ENCODE peak calls at places on chromosomes 16 and 17, in nine cellular contexts. K, W, A, M, H, F, Z, X and Y are unnamed samples.

GRCh38 chr16:30335598-30336474 is 19.3 kb downstream of the CD2BP2 start:
- DNase-seq in H (peak; percentile 10), W (no peak), X (no peak), Z (no peak), A (no peak), K (peak; percentile 22), M (no peak), F (no peak), Y (peak; percentile 14)

GRCh38 chr16:57071840-57072541 is 20.4 kb upstream of the CPNE2 start:
- DNase-seq in H (peak; percentile 78), X (no peak), F (no peak), M (peak; percentile 60), K (no peak), A (peak; percentile 17), Z (peak; percentile 53), W (no peak), Y (peak; percentile 25)

GRCh38 chr17:55451203-55451641 is 29.6 kb upstream of the MMD start:
- DNase-seq in M (peak; percentile 60), X (no peak), Z (no peak), H (no peak), A (peak; percentile 83), K (no peak), W (no peak), F (no peak), Y (no peak)

GRCh38 chr16:59899940-59900339 is 1165.8 kb upstream of the GOT2 start:
- DNase-seq in H (no peak), F (no peak), W (no peak), M (no peak), K (no peak), X (no peak), A (no peak), Z (no peak), Y (no peak)

GRCh38 chr17:41486809-41487530 is 2.7 kb downstream of the KRT36 start:
- DNase-seq in K (peak; percentile 38), H (peak; percentile 41), W (no peak), F (no peak), A (no peak), Z (no peak), X (no peak), M (no peak), Y (no peak)

GRCh38 chr16:15518412-15519351 is 84.3 kb downstream of the BMERB1 start:
- DNase-seq in M (peak; percentile 18), A (no peak), K (no peak), F (no peak), Z (no peak), H (no peak), X (no peak), W (peak; percentile 27), Y (peak; percentile 38)

GRCh38 chr17:10177921-10178788 is 20.3 kb downstream of the GAS7 start:
- DNase-seq in W (no peak), A (no peak), M (peak; percentile 32), F (no peak), H (no peak), Z (no peak), K (no peak), X (peak; percentile 58), Y (no peak)

GRCh38 chr17:41529491-41529915 is 1.4 kb upstream of the KRT19 start:
- DNase-seq in A (no peak), H (no peak), K (no peak), W (no peak), Z (no peak), F (no peak), X (no peak), M (no peak), Y (no peak)

GRCh38 chr16:9929313-9929712 is 252.9 kb downstream of the GRIN2A start:
- DNase-seq in X (no peak), Z (no peak), W (no peak), A (no peak), H (peak; percentile 12), F (no peak), K (no peak), M (no peak), Y (no peak)

GRCh38 chr16:89556750-89557149 is 3.7 kb upstream of the RPL13 start:
- DNase-seq in A (no peak), F (no peak), M (no peak), Z (no peak), H (no peak), K (no peak), W (no peak), X (no peak), Y (no peak)

GRCh38 chr16:85656351-85657266 is 32.1 kb downstream of the GINS2 start:
- DNase-seq in F (no peak), H (no peak), W (no peak), Z (no peak), K (no peak), M (no peak), A (no peak), X (no peak), Y (no peak)

GRCh38 chr17:57294629-57295501 is 38.5 kb downstream of the MSI2 start:
- DNase-seq in M (peak; percentile 29), Z (no peak), X (no peak), F (no peak), H (no peak), A (no peak), W (no peak), K (no peak), Y (no peak)

GRCh38 chr16:14958970-14959369 is 15.9 kb upstream of the PDXDC1 start:
- DNase-seq in Z (peak; percentile 10), W (no peak), M (no peak), F (no peak), H (no peak), X (no peak), K (no peak), A (no peak), Y (no peak)

GRCh38 chr16:74627506-74628220 is 20.7 kb upstream of the GLG1 start:
- DNase-seq in A (no peak), K (peak; percentile 74), H (no peak), Z (no peak), M (no peak), F (no peak), W (no peak), X (no peak), Y (no peak)

DNA sequence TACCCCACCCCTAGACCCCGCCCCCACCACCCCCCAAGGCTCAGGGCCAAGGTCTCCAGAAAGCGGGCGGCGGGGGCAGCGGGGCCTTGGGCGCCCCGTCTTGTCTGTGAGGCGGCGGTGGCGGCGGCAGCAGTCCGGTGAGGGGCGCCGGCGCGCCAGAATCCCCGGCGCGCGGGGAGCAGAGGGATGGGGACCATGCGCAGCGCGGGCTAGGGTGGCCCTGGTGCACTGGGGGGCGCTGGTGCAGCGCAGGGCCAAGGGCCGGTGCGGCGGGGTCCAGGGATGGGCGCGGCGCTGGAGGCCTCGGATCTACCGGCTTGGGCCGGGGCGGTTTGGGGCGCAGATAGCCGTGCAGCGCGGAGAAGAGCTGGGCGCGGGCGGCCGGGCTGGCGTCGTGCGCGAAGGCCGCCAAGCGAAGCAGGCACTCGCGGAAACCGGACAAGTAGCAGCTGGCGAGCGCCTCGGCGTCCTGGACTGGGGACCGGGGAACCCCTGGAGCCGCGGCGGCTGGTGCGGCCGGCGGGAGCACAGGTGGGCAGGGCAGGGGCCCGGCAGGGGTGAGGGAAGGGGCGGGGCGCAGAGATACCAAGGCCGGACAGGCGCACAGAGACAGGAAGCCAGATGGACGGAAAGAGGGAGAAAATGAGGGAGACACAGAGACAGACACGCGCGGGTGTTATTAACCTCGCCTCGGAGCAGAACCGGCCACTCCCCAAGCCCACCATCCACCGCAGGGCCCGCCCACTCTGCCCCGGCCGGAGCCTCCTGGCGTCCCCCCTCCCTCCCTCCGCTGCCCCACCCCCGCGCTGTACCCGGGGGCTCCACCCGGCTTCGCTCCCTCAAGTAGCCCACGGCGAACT is 2.1 kb downstream of the HES7 start:
- DNase-seq in M (peak; percentile 47), X (no peak), W (no peak), A (no peak), F (peak; percentile 91), Z (no peak), K (no peak), H (peak; percentile 62), Y (no peak)
- H3K4me3 ChIP-seq in M (peak overlapping the region; percentile 66), X (peak overlapping the region; percentile 77), W (peak overlapping the region; percentile 69), A (peak overlapping the region; percentile 60), F (peak overlapping the region; percentile 38), Z (peak overlapping the region; percentile 59), K (peak overlapping the region; percentile 38), H (peak overlapping the region; percentile 84), Y (peak overlapping the region; percentile 38)

DNA sequence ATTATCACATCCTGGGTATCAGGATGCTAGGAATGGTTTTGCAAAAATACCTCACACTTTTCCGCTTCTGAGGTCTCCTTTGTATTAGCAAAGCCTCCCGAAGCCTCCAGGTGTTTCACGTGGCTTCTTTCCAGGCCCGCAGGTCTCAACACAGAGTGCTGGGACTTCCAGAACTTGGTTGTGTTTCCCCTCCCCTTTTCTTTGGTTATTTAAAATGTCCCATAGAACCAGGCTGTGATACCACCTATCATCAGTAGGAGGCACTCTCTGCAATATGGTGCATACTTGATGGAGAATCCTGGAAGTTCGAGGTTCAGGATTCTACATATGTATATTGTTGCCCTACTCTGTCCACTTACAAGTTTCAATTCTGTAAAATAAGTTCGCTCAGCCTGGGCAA is 28.8 kb downstream of the ATP2C2 start:
- DNase-seq in H (no peak), K (no peak), M (no peak), A (no peak), Z (no peak), F (no peak), X (no peak), W (no peak), Y (no peak)
- TF ChIP-seq CTCF in H (no peak), K (no peak), M (peak; percentile 37), A (no peak), Z (peak; percentile 25), F (no peak), X (no peak), W (no peak), Y (peak; percentile 44)

GRCh38 chr16:67517661-67518423 is 10.8 kb upstream of the RIPOR1 start:
- DNase-seq in K (no peak), F (no peak), Z (no peak), X (no peak), W (no peak), A (no peak), M (no peak), H (no peak), Y (no peak)
- H3K4me3 ChIP-seq in K (no peak overlapping the region), F (no peak overlapping the region), Z (no peak overlapping the region), X (no peak overlapping the region), W (no peak overlapping the region), A (no peak overlapping the region), M (no peak overlapping the region), H (no peak overlapping the region), Y (no peak overlapping the region)

GRCh38 chr17:79104898-79105600 is 30.4 kb downstream of the ENGASE start:
- DNase-seq in A (no peak), H (no peak), K (no peak), Z (no peak), F (no peak), W (no peak), M (no peak), X (no peak), Y (no peak)
- TF ChIP-seq CTCF in A (no peak), H (no peak), K (no peak), Z (no peak), F (no peak), W (no peak), M (no peak), X (no peak), Y (no peak)

GRCh38 chr17:64685705-64686104 is 23.6 kb upstream of the SMURF2 start:
- DNase-seq in W (no peak), H (no peak), F (no peak), X (no peak), A (no peak), Z (no peak), M (no peak), K (no peak), Y (no peak)
- H3K4me3 ChIP-seq in W (no peak overlapping the region), H (no peak overlapping the region), F (no peak overlapping the region), X (no peak overlapping the region), A (no peak overlapping the region), Z (no peak overlapping the region), M (no peak overlapping the region), K (no peak overlapping the region), Y (no peak overlapping the region)

GRCh38 chr17:7440823-7441174 is 1.5 kb downstream of the FGF11 start:
- DNase-seq in M (no peak), W (no peak), K (no peak), X (no peak), F (no peak), H (no peak), Z (no peak), A (no peak), Y (no peak)
- TF ChIP-seq CTCF in M (no peak), W (no peak), K (no peak), X (peak; percentile 9), F (no peak), H (no peak), Z (no peak), A (no peak), Y (no peak)